ENCODE peak calls at places on chromosomes 13 and 19, in four cellular contexts. O, V, S and W are unnamed samples.

GRCh38 chr19:29714371-29714952 is 599 bp downstream of the C19orf12 start:
- DNase-seq in O (no peak), V (no peak), S (no peak), W (no peak)

GRCh38 chr13:88085036-88085435 is 413.9 kb downstream of the SLITRK5 start:
- DNase-seq in O (no peak), V (no peak), S (no peak), W (no peak)

GRCh38 chr13:38348890-38349289 is 761 bp upstream of the UFM1 start:
- DNase-seq in O (no peak), V (peak; percentile 39), S (no peak), W (peak; percentile 27)

GRCh38 chr13:23289917-23290357 is 109.2 kb downstream of the SGCG start:
- DNase-seq in O (peak; percentile 37), V (peak; percentile 35), S (no peak), W (peak; percentile 25)

GRCh38 chr19:56637976-56638555 is 4.9 kb upstream of the SMIM17 start:
- DNase-seq in O (peak; percentile 62), V (peak; percentile 71), S (peak; percentile 78), W (peak; percentile 37)

GRCh38 chr13:101623469-101624209 is 171.2 kb downstream of the ITGBL1 start:
- DNase-seq in O (peak; percentile 35), V (no peak), S (no peak), W (peak; percentile 29)

GRCh38 chr19:4363571-4364304 is 20.4 kb downstream of the MPND start:
- DNase-seq in O (no peak), V (no peak), S (no peak), W (no peak)

GRCh38 chr19:29476528-29476927 is 49.3 kb upstream of the VSTM2B start:
- DNase-seq in O (no peak), V (no peak), S (no peak), W (no peak)

DNA sequence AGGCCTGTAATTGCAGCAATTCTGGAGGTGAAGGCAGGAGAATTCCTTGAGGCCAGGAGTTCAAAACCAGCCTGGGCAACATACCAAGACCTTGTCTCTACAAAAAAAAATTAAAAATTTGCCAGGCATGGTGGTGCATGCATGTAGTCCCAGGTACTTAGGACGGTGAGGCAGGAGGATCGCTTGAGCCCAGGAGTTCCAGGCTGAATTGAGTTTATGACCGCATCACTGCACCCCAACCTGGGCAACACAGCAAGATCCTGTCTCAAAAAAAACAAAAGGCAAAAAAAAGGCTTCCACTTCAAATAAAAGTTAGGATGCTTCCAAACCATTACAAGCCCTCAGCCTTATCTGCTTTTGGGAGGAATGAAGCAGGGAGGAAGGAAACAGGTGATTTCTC is 5.2 kb downstream of the ZNF577 start:
- DNase-seq in O (no peak), V (no peak), S (no peak), W (no peak)
- TF ChIP-seq CTCF in O (no peak), V (no peak), S (no peak), W (no peak)

DNA sequence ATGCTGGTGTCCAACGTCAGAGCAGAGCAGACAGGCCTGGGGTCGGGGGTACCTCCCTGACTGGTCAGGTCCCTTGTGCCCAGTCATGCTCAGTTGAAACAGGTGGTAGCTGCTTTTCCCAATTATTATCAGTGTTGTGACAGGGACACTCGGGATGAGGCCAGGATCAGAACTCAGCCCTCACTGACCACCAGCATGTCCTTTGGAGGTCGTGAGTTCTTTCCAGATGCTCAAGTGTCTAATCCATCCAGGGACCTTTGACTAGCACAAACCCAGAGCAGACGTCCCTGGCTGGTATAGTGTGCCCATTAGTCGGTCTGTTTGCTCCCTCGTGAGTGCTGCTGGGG is 22.4 kb downstream of the MAU2 start:
- DNase-seq in O (no peak), V (no peak), S (no peak), W (no peak)
- TF ChIP-seq CTCF in O (no peak), V (no peak), S (no peak), W (no peak)

GRCh38 chr13:113820813-113821651 is 42.8 kb downstream of the GAS6 start:
- DNase-seq in O (peak; percentile 69), V (peak; percentile 98), S (peak; percentile 87), W (peak; percentile 99)
- TF ChIP-seq CTCF in O (no peak), V (no peak), S (no peak), W (peak; percentile 49)

DNA sequence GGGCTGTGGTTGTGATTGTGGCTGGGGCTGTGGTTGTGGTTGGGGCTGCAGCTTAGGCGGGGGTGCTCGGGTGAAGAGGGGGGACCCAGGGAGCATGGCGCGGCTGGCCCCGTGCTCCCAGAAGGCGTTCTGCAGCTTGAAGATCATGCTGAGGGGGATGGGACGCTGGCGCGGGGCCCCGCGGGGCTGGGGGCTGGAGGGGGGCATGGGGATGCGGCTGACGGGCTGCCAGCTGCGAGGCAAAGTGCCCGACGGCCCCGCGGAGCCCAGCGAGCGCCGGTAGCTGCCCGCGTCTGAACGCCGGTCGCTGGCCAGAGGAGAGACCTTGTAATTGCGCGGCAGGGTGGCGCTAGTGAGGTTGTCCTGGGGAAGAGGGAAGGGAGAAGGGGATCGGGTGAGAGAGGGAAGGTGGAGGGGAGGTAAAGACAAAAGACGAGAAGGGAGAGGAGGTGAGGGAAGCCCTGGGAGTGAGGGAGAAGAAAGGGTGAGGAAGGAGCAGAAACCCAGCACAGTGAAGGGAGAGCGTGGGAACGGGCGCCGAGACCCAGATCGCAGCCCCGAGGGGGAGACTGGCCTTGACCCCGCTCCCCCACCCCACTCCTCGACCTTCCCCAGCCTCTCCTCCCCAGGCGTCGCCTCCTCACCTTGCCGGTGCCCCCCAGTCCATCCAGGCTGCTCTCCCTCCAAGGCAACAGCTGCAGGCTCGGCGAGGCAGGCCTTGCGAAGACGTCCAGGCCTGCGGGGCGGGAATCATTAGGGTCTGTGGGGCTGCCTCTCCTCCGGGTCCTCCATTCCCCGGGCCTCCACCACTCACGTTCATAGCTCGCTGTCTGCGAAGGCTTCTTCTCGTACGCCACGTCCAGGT is 9.1 kb downstream of the PPP1R13L start:
- DNase-seq in O (no peak), V (no peak), S (no peak), W (no peak)
- TF ChIP-seq CTCF in O (no peak), V (no peak), S (no peak), W (no peak)